ENCODE peak calls at places on chromosomes 3 and 15, in nine cellular contexts. One of them, this sample, is unnamed. For H3K4me1, the result is how much of the 10 kb centered on the place peaks cover.

GRCh38 chr3:45940781-45941365 is 2.4 kb upstream of the CXCR6 start:
- DNase-seq in CD8-positive, alpha-beta T cell: no peak
- DNase-seq in lower lobe of right lung: no peak
- DNase-seq in fibroblast of lung: no peak
- DNase-seq in colonic mucosa: no peak
- DNase-seq in transverse colon: no peak
- DNase-seq in A549: no peak
- DNase-seq in psoas muscle: no peak
- DNase-seq in adrenal gland: no peak
- DNase-seq in this sample: no peak

GRCh38 chr3:56620371-56620770 is 62.7 kb downstream of the TASOR start:
- DNase-seq in adrenal gland: no peak
- DNase-seq in transverse colon: no peak
- DNase-seq in CD8-positive, alpha-beta T cell: no peak
- DNase-seq in A549: no peak
- DNase-seq in fibroblast of lung: no peak
- DNase-seq in psoas muscle: no peak
- DNase-seq in lower lobe of right lung: no peak
- DNase-seq in colonic mucosa: no peak
- DNase-seq in this sample: no peak

GRCh38 chr3:120145498-120146285 is 51.4 kb upstream of the GSK3B start:
- DNase-seq in transverse colon: no peak
- DNase-seq in lower lobe of right lung: no peak
- DNase-seq in colonic mucosa: no peak
- DNase-seq in A549: peak
- DNase-seq in adrenal gland: no peak
- DNase-seq in psoas muscle: no peak
- DNase-seq in fibroblast of lung: peak
- DNase-seq in CD8-positive, alpha-beta T cell: peak
- DNase-seq in this sample: no peak

GRCh38 chr3:48243886-48244285 is 3.0 kb downstream of the ZNF589 start:
- DNase-seq in colonic mucosa: no peak
- DNase-seq in lower lobe of right lung: no peak
- DNase-seq in A549: no peak
- DNase-seq in adrenal gland: no peak
- DNase-seq in transverse colon: no peak
- DNase-seq in psoas muscle: no peak
- DNase-seq in CD8-positive, alpha-beta T cell: no peak
- DNase-seq in fibroblast of lung: no peak
- DNase-seq in this sample: no peak

GRCh38 chr3:73314182-73314951 is 252.9 kb downstream of the EBLN2 start:
- DNase-seq in colonic mucosa: no peak
- DNase-seq in A549: no peak
- DNase-seq in psoas muscle: no peak
- DNase-seq in CD8-positive, alpha-beta T cell: no peak
- DNase-seq in lower lobe of right lung: no peak
- DNase-seq in fibroblast of lung: no peak
- DNase-seq in adrenal gland: no peak
- DNase-seq in transverse colon: no peak
- DNase-seq in this sample: no peak

GRCh38 chr3:159821148-159821547 is 167.5 kb upstream of the IL12A start:
- DNase-seq in colonic mucosa: no peak
- DNase-seq in fibroblast of lung: no peak
- DNase-seq in lower lobe of right lung: no peak
- DNase-seq in transverse colon: no peak
- DNase-seq in adrenal gland: no peak
- DNase-seq in A549: no peak
- DNase-seq in psoas muscle: no peak
- DNase-seq in CD8-positive, alpha-beta T cell: no peak
- DNase-seq in this sample: no peak

GRCh38 chr15:88002721-88003120 is 253.8 kb downstream of the NTRK3 start:
- DNase-seq in lower lobe of right lung: no peak
- DNase-seq in psoas muscle: no peak
- DNase-seq in A549: no peak
- DNase-seq in adrenal gland: no peak
- DNase-seq in transverse colon: no peak
- DNase-seq in CD8-positive, alpha-beta T cell: no peak
- DNase-seq in fibroblast of lung: no peak
- DNase-seq in colonic mucosa: no peak
- DNase-seq in this sample: no peak

GRCh38 chr3:173911446-173911845 is 513.9 kb downstream of the NLGN1 start:
- DNase-seq in CD8-positive, alpha-beta T cell: no peak
- DNase-seq in transverse colon: no peak
- DNase-seq in lower lobe of right lung: no peak
- DNase-seq in adrenal gland: no peak
- DNase-seq in colonic mucosa: no peak
- DNase-seq in A549: no peak
- DNase-seq in fibroblast of lung: no peak
- DNase-seq in psoas muscle: no peak
- DNase-seq in this sample: no peak

GRCh38 chr3:1348547-1348946 is 255.7 kb downstream of the CNTN6 start:
- DNase-seq in adrenal gland: no peak
- DNase-seq in lower lobe of right lung: no peak
- DNase-seq in fibroblast of lung: peak
- DNase-seq in psoas muscle: no peak
- DNase-seq in colonic mucosa: no peak
- DNase-seq in CD8-positive, alpha-beta T cell: no peak
- DNase-seq in A549: no peak
- DNase-seq in transverse colon: no peak
- DNase-seq in this sample: no peak
- TF ChIP-seq CTCF in adrenal gland: no peak
- TF ChIP-seq CTCF in lower lobe of right lung: no peak
- TF ChIP-seq CTCF in fibroblast of lung: no peak
- TF ChIP-seq CTCF in psoas muscle: no peak
- TF ChIP-seq CTCF in colonic mucosa: no peak
- TF ChIP-seq CTCF in CD8-positive, alpha-beta T cell: no peak
- TF ChIP-seq CTCF in A549: no peak
- TF ChIP-seq CTCF in transverse colon: no peak
- TF ChIP-seq CTCF in this sample: no peak

DNA sequence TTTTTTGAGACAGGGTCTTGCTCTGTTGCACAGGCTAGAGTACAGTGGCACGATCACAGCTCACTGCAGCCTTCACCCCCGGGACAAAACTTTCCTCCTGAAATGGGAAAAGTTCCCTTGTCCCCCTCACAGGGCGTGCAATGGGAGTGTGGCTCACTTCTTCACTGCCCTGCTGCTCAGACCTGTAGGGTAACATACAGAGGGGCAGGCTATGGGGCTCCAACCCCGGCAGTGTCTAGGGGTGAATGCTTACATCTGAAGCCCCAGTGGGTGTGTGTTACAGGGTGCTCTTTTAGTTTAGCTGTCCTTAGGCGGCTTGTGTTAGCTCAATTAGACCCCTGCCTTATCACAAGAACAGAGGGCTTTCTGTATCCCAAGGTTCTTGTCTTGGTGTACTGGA is 157.3 kb downstream of the RBPMS2 start:
- DNase-seq in lower lobe of right lung: no peak
- DNase-seq in fibroblast of lung: no peak
- DNase-seq in A549: no peak
- DNase-seq in adrenal gland: no peak
- DNase-seq in psoas muscle: no peak
- DNase-seq in CD8-positive, alpha-beta T cell: no peak
- DNase-seq in colonic mucosa: no peak
- DNase-seq in transverse colon: no peak
- DNase-seq in this sample: no peak
- H3K4me1 ChIP-seq in lower lobe of right lung: under half
- H3K4me1 ChIP-seq in fibroblast of lung: under half
- H3K4me1 ChIP-seq in A549: under half
- H3K4me1 ChIP-seq in adrenal gland: under half
- H3K4me1 ChIP-seq in psoas muscle: under half
- H3K4me1 ChIP-seq in CD8-positive, alpha-beta T cell: half or more
- H3K4me1 ChIP-seq in colonic mucosa: under half
- H3K4me1 ChIP-seq in transverse colon: under half
- H3K4me1 ChIP-seq in this sample: under half

GRCh38 chr3:132592211-132592610 is 4.9 kb upstream of the ACKR4 start:
- DNase-seq in transverse colon: no peak
- DNase-seq in psoas muscle: no peak
- DNase-seq in colonic mucosa: no peak
- DNase-seq in adrenal gland: no peak
- DNase-seq in lower lobe of right lung: no peak
- DNase-seq in fibroblast of lung: no peak
- DNase-seq in A549: no peak
- DNase-seq in CD8-positive, alpha-beta T cell: no peak
- DNase-seq in this sample: no peak

GRCh38 chr3:132593241-132593949 is 3.7 kb upstream of the ACKR4 start:
- DNase-seq in fibroblast of lung: peak
- DNase-seq in CD8-positive, alpha-beta T cell: no peak
- DNase-seq in A549: no peak
- DNase-seq in psoas muscle: no peak
- DNase-seq in transverse colon: no peak
- DNase-seq in colonic mucosa: no peak
- DNase-seq in adrenal gland: no peak
- DNase-seq in lower lobe of right lung: no peak
- DNase-seq in this sample: no peak

DNA sequence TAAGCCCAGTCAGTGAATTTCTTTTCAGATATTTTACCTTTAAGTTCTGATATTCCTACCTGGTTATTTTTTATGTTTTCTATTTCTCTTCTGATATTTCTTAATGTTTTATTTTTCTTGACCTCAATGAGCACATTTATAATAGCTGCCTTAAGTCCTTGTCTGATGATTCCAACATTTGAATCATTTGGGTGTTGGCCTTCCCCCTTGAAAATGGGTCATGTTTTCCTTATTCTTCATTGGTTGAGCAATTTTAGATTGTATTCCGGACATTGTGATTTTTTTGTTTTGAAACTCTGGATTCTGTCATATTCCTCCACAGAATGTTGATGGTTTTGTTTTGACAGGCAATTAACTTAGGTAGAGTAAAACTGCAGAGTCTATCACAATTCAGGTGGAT is 9.7 kb upstream of the ACKR4 start:
- DNase-seq in adrenal gland: no peak
- DNase-seq in lower lobe of right lung: no peak
- DNase-seq in transverse colon: no peak
- DNase-seq in psoas muscle: no peak
- DNase-seq in fibroblast of lung: no peak
- DNase-seq in A549: no peak
- DNase-seq in colonic mucosa: no peak
- DNase-seq in CD8-positive, alpha-beta T cell: no peak
- DNase-seq in this sample: no peak
- TF ChIP-seq CTCF in adrenal gland: no peak
- TF ChIP-seq CTCF in lower lobe of right lung: no peak
- TF ChIP-seq CTCF in transverse colon: no peak
- TF ChIP-seq CTCF in psoas muscle: no peak
- TF ChIP-seq CTCF in fibroblast of lung: no peak
- TF ChIP-seq CTCF in A549: no peak
- TF ChIP-seq CTCF in colonic mucosa: no peak
- TF ChIP-seq CTCF in CD8-positive, alpha-beta T cell: no peak
- TF ChIP-seq CTCF in this sample: no peak

GRCh38 chr3:187040637-187041361 is 98.5 kb downstream of the RPL39L start:
- DNase-seq in fibroblast of lung: peak
- DNase-seq in lower lobe of right lung: no peak
- DNase-seq in transverse colon: no peak
- DNase-seq in adrenal gland: no peak
- DNase-seq in A549: peak
- DNase-seq in CD8-positive, alpha-beta T cell: no peak
- DNase-seq in psoas muscle: no peak
- DNase-seq in colonic mucosa: no peak
- DNase-seq in this sample: no peak

GRCh38 chr3:187042874-187043458 is 96.3 kb downstream of the RPL39L start:
- DNase-seq in psoas muscle: no peak
- DNase-seq in CD8-positive, alpha-beta T cell: no peak
- DNase-seq in A549: no peak
- DNase-seq in adrenal gland: no peak
- DNase-seq in fibroblast of lung: no peak
- DNase-seq in colonic mucosa: no peak
- DNase-seq in transverse colon: no peak
- DNase-seq in lower lobe of right lung: no peak
- DNase-seq in this sample: no peak

GRCh38 chr3:187044206-187044605 is 95.1 kb downstream of the RPL39L start:
- DNase-seq in transverse colon: no peak
- DNase-seq in fibroblast of lung: no peak
- DNase-seq in A549: no peak
- DNase-seq in psoas muscle: no peak
- DNase-seq in adrenal gland: no peak
- DNase-seq in CD8-positive, alpha-beta T cell: no peak
- DNase-seq in lower lobe of right lung: no peak
- DNase-seq in colonic mucosa: no peak
- DNase-seq in this sample: no peak

GRCh38 chr3:187041362-187042061 is 97.8 kb downstream of the RPL39L start:
- DNase-seq in adrenal gland: no peak
- DNase-seq in lower lobe of right lung: no peak
- DNase-seq in transverse colon: no peak
- DNase-seq in CD8-positive, alpha-beta T cell: peak
- DNase-seq in psoas muscle: no peak
- DNase-seq in fibroblast of lung: no peak
- DNase-seq in A549: no peak
- DNase-seq in colonic mucosa: no peak
- DNase-seq in this sample: no peak

GRCh38 chr3:187042062-187042745 is 97.1 kb downstream of the RPL39L start:
- DNase-seq in CD8-positive, alpha-beta T cell: no peak
- DNase-seq in lower lobe of right lung: no peak
- DNase-seq in A549: no peak
- DNase-seq in colonic mucosa: no peak
- DNase-seq in psoas muscle: no peak
- DNase-seq in adrenal gland: no peak
- DNase-seq in fibroblast of lung: no peak
- DNase-seq in transverse colon: no peak
- DNase-seq in this sample: no peak
- H3K4me1 ChIP-seq in CD8-positive, alpha-beta T cell: half or more
- H3K4me1 ChIP-seq in lower lobe of right lung: half or more
- H3K4me1 ChIP-seq in A549: under half
- H3K4me1 ChIP-seq in colonic mucosa: under half
- H3K4me1 ChIP-seq in psoas muscle: under half
- H3K4me1 ChIP-seq in adrenal gland: under half
- H3K4me1 ChIP-seq in fibroblast of lung: under half
- H3K4me1 ChIP-seq in transverse colon: under half
- H3K4me1 ChIP-seq in this sample: under half

GRCh38 chr15:24678485-24678884 is 2.9 kb downstream of the NPAP1 start:
- DNase-seq in psoas muscle: no peak
- DNase-seq in colonic mucosa: no peak
- DNase-seq in adrenal gland: no peak
- DNase-seq in A549: peak
- DNase-seq in fibroblast of lung: no peak
- DNase-seq in transverse colon: no peak
- DNase-seq in lower lobe of right lung: no peak
- DNase-seq in CD8-positive, alpha-beta T cell: no peak
- DNase-seq in this sample: no peak
- TF ChIP-seq CTCF in psoas muscle: no peak
- TF ChIP-seq CTCF in colonic mucosa: no peak
- TF ChIP-seq CTCF in adrenal gland: no peak
- TF ChIP-seq CTCF in A549: peak
- TF ChIP-seq CTCF in fibroblast of lung: no peak
- TF ChIP-seq CTCF in transverse colon: no peak
- TF ChIP-seq CTCF in lower lobe of right lung: no peak
- TF ChIP-seq CTCF in CD8-positive, alpha-beta T cell: no peak
- TF ChIP-seq CTCF in this sample: no peak

This sample was measured in vagina.